ENCODE peak calls at places on chromosomes 16 and 17, in eight cellular contexts. One of them, this sample, is unnamed.

GRCh38 chr16:15757630-15758251 is 99.1 kb downstream of the MYH11 start:
- DNase-seq in psoas muscle: no peak
- DNase-seq in neural progenitor cell: no peak
- DNase-seq in RWPE2: no peak
- DNase-seq in esophagus muscularis mucosa: no peak
- DNase-seq in DND-41: peak; percentile 55
- DNase-seq in esophagus squamous epithelium: no peak
- DNase-seq in heart left ventricle: no peak
- DNase-seq in this sample: no peak

GRCh38 chr17:75228847-75229246 is 23.4 kb downstream of the NUP85 start:
- DNase-seq in psoas muscle: peak; percentile 22
- DNase-seq in neural progenitor cell: no peak
- DNase-seq in RWPE2: no peak
- DNase-seq in esophagus muscularis mucosa: no peak
- DNase-seq in DND-41: no peak
- DNase-seq in esophagus squamous epithelium: no peak
- DNase-seq in heart left ventricle: peak; percentile 56
- DNase-seq in this sample: no peak

GRCh38 chr16:88451586-88452484 is 1.2 kb upstream of the ZFPM1 start:
- DNase-seq in psoas muscle: no peak
- DNase-seq in neural progenitor cell: no peak
- DNase-seq in RWPE2: no peak
- DNase-seq in esophagus muscularis mucosa: no peak
- DNase-seq in DND-41: peak; percentile 37
- DNase-seq in esophagus squamous epithelium: no peak
- DNase-seq in heart left ventricle: no peak
- DNase-seq in this sample: no peak

GRCh38 chr16:47780213-47780612 is 319.1 kb downstream of the PHKB start:
- DNase-seq in psoas muscle: no peak
- DNase-seq in neural progenitor cell: no peak
- DNase-seq in RWPE2: no peak
- DNase-seq in esophagus muscularis mucosa: no peak
- DNase-seq in DND-41: no peak
- DNase-seq in esophagus squamous epithelium: no peak
- DNase-seq in heart left ventricle: no peak
- DNase-seq in this sample: no peak

GRCh38 chr17:67602974-67603373 is 114.8 kb upstream of the NOL11 start:
- DNase-seq in psoas muscle: no peak
- DNase-seq in neural progenitor cell: peak; percentile 69
- DNase-seq in RWPE2: peak; percentile 20
- DNase-seq in esophagus muscularis mucosa: no peak
- DNase-seq in DND-41: peak; percentile 17
- DNase-seq in esophagus squamous epithelium: no peak
- DNase-seq in heart left ventricle: no peak
- DNase-seq in this sample: peak; percentile 39

GRCh38 chr17:41793749-41794602 is 7.5 kb upstream of the JUP start:
- DNase-seq in psoas muscle: no peak
- DNase-seq in neural progenitor cell: peak; percentile 79
- DNase-seq in RWPE2: no peak
- DNase-seq in esophagus muscularis mucosa: no peak
- DNase-seq in DND-41: no peak
- DNase-seq in esophagus squamous epithelium: no peak
- DNase-seq in heart left ventricle: no peak
- DNase-seq in this sample: no peak

GRCh38 chr16:67666538-67667433 is at the start of the genes C16orf86 and ENKD1:
- DNase-seq in psoas muscle: peak; percentile 88
- DNase-seq in neural progenitor cell: peak; percentile 96
- DNase-seq in RWPE2: peak; percentile 83
- DNase-seq in esophagus muscularis mucosa: no peak
- DNase-seq in DND-41: peak; percentile 85
- DNase-seq in esophagus squamous epithelium: no peak
- DNase-seq in heart left ventricle: peak; percentile 93
- DNase-seq in this sample: no peak

GRCh38 chr16:31875112-31875803 is 1.7 kb downstream of the ZNF267 start:
- DNase-seq in psoas muscle: no peak
- DNase-seq in neural progenitor cell: no peak
- DNase-seq in RWPE2: no peak
- DNase-seq in esophagus muscularis mucosa: no peak
- DNase-seq in DND-41: no peak
- DNase-seq in esophagus squamous epithelium: no peak
- DNase-seq in heart left ventricle: no peak
- DNase-seq in this sample: no peak

GRCh38 chr16:64982581-64982980 is 139.3 kb downstream of the CDH11 start:
- DNase-seq in psoas muscle: no peak
- DNase-seq in neural progenitor cell: no peak
- DNase-seq in RWPE2: no peak
- DNase-seq in esophagus muscularis mucosa: no peak
- DNase-seq in DND-41: no peak
- DNase-seq in esophagus squamous epithelium: no peak
- DNase-seq in heart left ventricle: no peak
- DNase-seq in this sample: no peak

GRCh38 chr16:25823891-25824290 is 132.1 kb downstream of the HS3ST4 start:
- DNase-seq in psoas muscle: no peak
- DNase-seq in neural progenitor cell: no peak
- DNase-seq in RWPE2: no peak
- DNase-seq in esophagus muscularis mucosa: no peak
- DNase-seq in DND-41: no peak
- DNase-seq in esophagus squamous epithelium: no peak
- DNase-seq in heart left ventricle: no peak
- DNase-seq in this sample: peak; percentile 9

GRCh38 chr17:76948726-76949342 is 80.6 kb downstream of the MGAT5B start:
- DNase-seq in psoas muscle: no peak
- DNase-seq in neural progenitor cell: no peak
- DNase-seq in RWPE2: no peak
- DNase-seq in esophagus muscularis mucosa: no peak
- DNase-seq in DND-41: no peak
- DNase-seq in esophagus squamous epithelium: no peak
- DNase-seq in heart left ventricle: no peak
- DNase-seq in this sample: no peak

GRCh38 chr17:77793888-77794235 is 164.6 kb upstream of the TNRC6C start:
- DNase-seq in psoas muscle: no peak
- DNase-seq in neural progenitor cell: no peak
- DNase-seq in RWPE2: no peak
- DNase-seq in esophagus muscularis mucosa: no peak
- DNase-seq in DND-41: no peak
- DNase-seq in esophagus squamous epithelium: no peak
- DNase-seq in heart left ventricle: no peak
- DNase-seq in this sample: no peak

GRCh38 chr16:79632289-79632688 is 31.8 kb upstream of the MAF start:
- DNase-seq in psoas muscle: no peak
- DNase-seq in neural progenitor cell: no peak
- DNase-seq in RWPE2: no peak
- DNase-seq in esophagus muscularis mucosa: no peak
- DNase-seq in DND-41: no peak
- DNase-seq in esophagus squamous epithelium: no peak
- DNase-seq in heart left ventricle: no peak
- DNase-seq in this sample: no peak

GRCh38 chr16:52498640-52499039 is 48.3 kb downstream of the TOX3 start:
- DNase-seq in psoas muscle: no peak
- DNase-seq in neural progenitor cell: peak; percentile 37
- DNase-seq in RWPE2: no peak
- DNase-seq in esophagus muscularis mucosa: no peak
- DNase-seq in DND-41: no peak
- DNase-seq in esophagus squamous epithelium: no peak
- DNase-seq in heart left ventricle: no peak
- DNase-seq in this sample: no peak

DNA sequence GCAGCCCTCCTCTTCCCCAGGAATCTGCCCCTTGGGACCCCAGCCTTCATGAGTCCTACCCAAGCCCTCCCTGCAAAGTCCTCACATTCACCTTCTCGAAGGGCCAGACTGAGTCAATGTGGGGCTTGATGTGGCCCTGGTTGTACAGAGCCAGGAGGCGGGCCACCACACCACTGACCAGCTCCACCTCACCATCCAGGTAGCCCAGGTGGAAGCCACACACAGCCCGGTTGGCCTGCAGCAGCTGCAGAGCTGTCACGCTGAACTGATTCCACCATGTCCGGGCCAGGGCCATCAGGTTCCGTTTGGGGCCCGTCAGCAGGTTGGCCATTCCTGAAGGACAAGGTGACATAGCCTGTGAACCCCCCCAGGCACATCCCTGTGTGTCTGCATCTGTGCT is 6.0 kb downstream of the VAT1 start:
- DNase-seq in psoas muscle: no peak
- DNase-seq in neural progenitor cell: no peak
- DNase-seq in RWPE2: no peak
- DNase-seq in esophagus muscularis mucosa: no peak
- DNase-seq in DND-41: no peak
- DNase-seq in esophagus squamous epithelium: no peak
- DNase-seq in heart left ventricle: no peak
- DNase-seq in this sample: no peak
- H3K4me1 ChIP-seq in psoas muscle: peaks cover 11% of the 10 kb centered on the region
- H3K4me1 ChIP-seq in neural progenitor cell: peaks cover 7% of the 10 kb centered on the region
- H3K4me1 ChIP-seq in RWPE2: no peaks in the 10 kb centered on the region
- H3K4me1 ChIP-seq in esophagus muscularis mucosa: peaks cover 84% of the 10 kb centered on the region
- H3K4me1 ChIP-seq in DND-41: peaks cover 5% of the 10 kb centered on the region
- H3K4me1 ChIP-seq in esophagus squamous epithelium: peaks cover 45% of the 10 kb centered on the region
- H3K4me1 ChIP-seq in heart left ventricle: peaks cover 89% of the 10 kb centered on the region
- H3K4me1 ChIP-seq in this sample: peaks cover 37% of the 10 kb centered on the region

GRCh38 chr17:79848370-79848766 is 9.1 kb upstream of the CBX4 start:
- DNase-seq in psoas muscle: no peak
- DNase-seq in neural progenitor cell: no peak
- DNase-seq in RWPE2: no peak
- DNase-seq in esophagus muscularis mucosa: no peak
- DNase-seq in DND-41: no peak
- DNase-seq in esophagus squamous epithelium: no peak
- DNase-seq in heart left ventricle: no peak
- DNase-seq in this sample: no peak

GRCh38 chr17:79844869-79845600 is 5.8 kb upstream of the CBX4 start:
- DNase-seq in psoas muscle: peak; percentile 59
- DNase-seq in neural progenitor cell: peak; percentile 85
- DNase-seq in RWPE2: no peak
- DNase-seq in esophagus muscularis mucosa: no peak
- DNase-seq in DND-41: peak; percentile 57
- DNase-seq in esophagus squamous epithelium: no peak
- DNase-seq in heart left ventricle: peak; percentile 62
- DNase-seq in this sample: no peak

GRCh38 chr17:79849953-79850352 is 10.7 kb upstream of the CBX4 start:
- DNase-seq in psoas muscle: no peak
- DNase-seq in neural progenitor cell: peak; percentile 84
- DNase-seq in RWPE2: no peak
- DNase-seq in esophagus muscularis mucosa: no peak
- DNase-seq in DND-41: no peak
- DNase-seq in esophagus squamous epithelium: no peak
- DNase-seq in heart left ventricle: no peak
- DNase-seq in this sample: no peak

GRCh38 chr17:79845601-79845949 is 6.3 kb upstream of the CBX4 start:
- DNase-seq in psoas muscle: no peak
- DNase-seq in neural progenitor cell: no peak
- DNase-seq in RWPE2: no peak
- DNase-seq in esophagus muscularis mucosa: no peak
- DNase-seq in DND-41: no peak
- DNase-seq in esophagus squamous epithelium: no peak
- DNase-seq in heart left ventricle: no peak
- DNase-seq in this sample: no peak

DNA sequence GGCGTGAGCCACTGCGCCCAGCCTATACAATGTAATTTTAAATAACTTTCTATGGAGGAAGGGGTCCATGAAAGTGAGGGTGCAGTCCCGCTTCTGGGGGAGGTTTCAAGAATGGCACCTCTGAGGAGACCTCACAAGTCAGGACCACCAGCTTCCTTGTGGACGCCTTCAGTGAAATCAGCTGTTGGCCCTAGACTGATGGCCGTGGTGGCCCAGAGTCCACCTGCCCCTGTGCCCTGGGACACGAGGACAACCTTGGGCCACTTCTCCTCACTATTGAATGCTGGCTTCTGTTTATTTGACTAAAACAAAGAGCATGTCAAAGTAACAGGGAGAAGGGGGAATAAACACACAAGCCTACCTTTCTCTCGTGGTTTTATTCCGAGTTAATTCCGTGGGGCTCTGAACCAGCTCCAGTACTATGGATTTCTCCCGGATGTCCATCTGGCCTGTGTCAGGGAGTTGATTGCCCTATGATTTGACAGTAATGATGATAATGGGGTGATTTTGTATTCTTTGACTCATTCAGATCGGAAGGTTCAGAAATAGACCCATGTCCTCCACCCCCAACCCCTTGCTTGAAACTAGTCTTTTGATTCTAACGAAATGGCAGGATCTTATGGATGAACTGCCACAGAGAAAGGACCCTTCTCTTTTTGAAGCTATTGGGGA is 8.6 kb upstream of the CBX4 start:
- DNase-seq in psoas muscle: no peak
- DNase-seq in neural progenitor cell: no peak
- DNase-seq in RWPE2: no peak
- DNase-seq in esophagus muscularis mucosa: no peak
- DNase-seq in DND-41: no peak
- DNase-seq in esophagus squamous epithelium: no peak
- DNase-seq in heart left ventricle: no peak
- DNase-seq in this sample: no peak
- H3K4me1 ChIP-seq in psoas muscle: peaks cover 10% of the 10 kb centered on the region
- H3K4me1 ChIP-seq in neural progenitor cell: peaks cover 26% of the 10 kb centered on the region
- H3K4me1 ChIP-seq in RWPE2: peaks cover 20% of the 10 kb centered on the region
- H3K4me1 ChIP-seq in esophagus muscularis mucosa: peaks cover 31% of the 10 kb centered on the region
- H3K4me1 ChIP-seq in DND-41: peaks cover 6% of the 10 kb centered on the region
- H3K4me1 ChIP-seq in esophagus squamous epithelium: peaks cover 32% of the 10 kb centered on the region
- H3K4me1 ChIP-seq in heart left ventricle: peaks cover 29% of the 10 kb centered on the region
- H3K4me1 ChIP-seq in this sample: peaks cover 14% of the 10 kb centered on the region

GRCh38 chr17:78802008-78802407 is 19.9 kb upstream of the CYTH1 start:
- DNase-seq in psoas muscle: no peak
- DNase-seq in neural progenitor cell: no peak
- DNase-seq in RWPE2: no peak
- DNase-seq in esophagus muscularis mucosa: no peak
- DNase-seq in DND-41: no peak
- DNase-seq in esophagus squamous epithelium: no peak
- DNase-seq in heart left ventricle: no peak
- DNase-seq in this sample: no peak
- H3K4me1 ChIP-seq in psoas muscle: peaks cover 22% of the 10 kb centered on the region
- H3K4me1 ChIP-seq in neural progenitor cell: no peaks in the 10 kb centered on the region
- H3K4me1 ChIP-seq in RWPE2: no peaks in the 10 kb centered on the region
- H3K4me1 ChIP-seq in esophagus muscularis mucosa: peaks cover 23% of the 10 kb centered on the region
- H3K4me1 ChIP-seq in DND-41: no peaks in the 10 kb centered on the region
- H3K4me1 ChIP-seq in esophagus squamous epithelium: peaks cover 21% of the 10 kb centered on the region
- H3K4me1 ChIP-seq in heart left ventricle: peaks cover 31% of the 10 kb centered on the region
- H3K4me1 ChIP-seq in this sample: peaks cover under 1% of the 10 kb centered on the region

DNA sequence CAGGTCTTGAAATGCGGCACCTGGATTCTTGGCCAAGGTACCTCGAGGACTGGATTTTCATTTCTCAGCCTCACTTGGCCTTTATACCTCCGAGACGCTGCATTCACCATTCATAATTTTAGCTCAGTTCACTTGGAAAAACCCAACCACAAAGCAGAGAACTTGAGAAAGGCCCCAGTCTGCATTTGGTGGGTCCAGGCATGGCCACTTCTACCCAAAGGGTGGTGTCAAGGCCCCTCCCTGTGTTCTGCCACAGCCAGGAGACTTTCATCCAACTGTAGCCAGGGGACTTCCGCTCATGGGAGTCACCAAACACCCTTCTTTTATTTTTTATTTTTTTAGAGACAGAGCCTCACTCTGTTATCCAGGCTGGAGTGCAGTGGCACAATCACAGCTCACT is 14.7 kb upstream of the TVP23A start:
- DNase-seq in psoas muscle: no peak
- DNase-seq in neural progenitor cell: no peak
- DNase-seq in RWPE2: no peak
- DNase-seq in esophagus muscularis mucosa: no peak
- DNase-seq in DND-41: no peak
- DNase-seq in esophagus squamous epithelium: no peak
- DNase-seq in heart left ventricle: no peak
- DNase-seq in this sample: no peak
- H3K4me1 ChIP-seq in psoas muscle: peaks cover 10% of the 10 kb centered on the region
- H3K4me1 ChIP-seq in neural progenitor cell: no peaks in the 10 kb centered on the region
- H3K4me1 ChIP-seq in RWPE2: peaks cover 8% of the 10 kb centered on the region
- H3K4me1 ChIP-seq in esophagus muscularis mucosa: peaks cover 17% of the 10 kb centered on the region
- H3K4me1 ChIP-seq in DND-41: no peaks in the 10 kb centered on the region
- H3K4me1 ChIP-seq in esophagus squamous epithelium: peaks cover 12% of the 10 kb centered on the region
- H3K4me1 ChIP-seq in heart left ventricle: peaks cover 18% of the 10 kb centered on the region
- H3K4me1 ChIP-seq in this sample: no peaks in the 10 kb centered on the region

GRCh38 chr17:46115687-46116086 is 77.5 kb downstream of the KANSL1 start:
- DNase-seq in psoas muscle: no peak
- DNase-seq in neural progenitor cell: no peak
- DNase-seq in RWPE2: no peak
- DNase-seq in esophagus muscularis mucosa: no peak
- DNase-seq in DND-41: no peak
- DNase-seq in esophagus squamous epithelium: no peak
- DNase-seq in heart left ventricle: no peak
- DNase-seq in this sample: no peak
- H3K4me1 ChIP-seq in psoas muscle: peaks cover 66% of the 10 kb centered on the region
- H3K4me1 ChIP-seq in neural progenitor cell: peaks cover 23% of the 10 kb centered on the region
- H3K4me1 ChIP-seq in RWPE2: no peaks in the 10 kb centered on the region
- H3K4me1 ChIP-seq in esophagus muscularis mucosa: peaks cover 80% of the 10 kb centered on the region
- H3K4me1 ChIP-seq in DND-41: no peaks in the 10 kb centered on the region
- H3K4me1 ChIP-seq in esophagus squamous epithelium: peaks cover 18% of the 10 kb centered on the region
- H3K4me1 ChIP-seq in heart left ventricle: peaks cover 77% of the 10 kb centered on the region
- H3K4me1 ChIP-seq in this sample: no peaks in the 10 kb centered on the region

This sample was measured in NT2/D1.